ENCODE peak calls at places on chromosomes 4 and X, in five cellular contexts. D is SK-MEL-5; T is fibroblast of the conjunctiva; L is upper lobe of right lung; C is stimulated activated CD4-positive, alpha-beta T cell treated with anti-CD3 and anti-CD28 coated beads, Interleukin-4, amount 100 ng/mL, for 4 hours. N is an unnamed sample.

GRCh38 chr4:76306882-76307669 is 543 bp downstream of the STBD1 start:
- DNase-seq in D (no peak), T (peak), L (peak), C (peak), N (peak)

GRCh38 chr4:85860066-85860465 is 385.1 kb downstream of the ARHGAP24 start:
- DNase-seq in D (no peak), T (no peak), L (no peak), C (no peak), N (no peak)

GRCh38 chr4:186604124-186604627 is 48.8 kb upstream of the MTNR1A start:
- DNase-seq in D (no peak), T (no peak), L (no peak), C (no peak), N (no peak)

GRCh38 chr4:107034091-107034698 is 1.9 kb downstream of the DKK2 start:
- DNase-seq in D (peak), T (peak), L (peak), C (no peak), N (no peak)

GRCh38 chrX:30141966-30142365 is 73.4 kb upstream of the MAGEB2 start:
- DNase-seq in D (peak), T (peak), L (no peak), C (no peak), N (no peak)

GRCh38 chr4:15995826-15996225 is 32.9 kb upstream of the FGFBP2 start:
- DNase-seq in D (no peak), T (no peak), L (no peak), C (no peak), N (peak)

GRCh38 chr4:170990989-170991589 is 822.1 kb upstream of the GALNTL6 start:
- DNase-seq in D (peak), T (no peak), L (no peak), C (no peak), N (peak)

GRCh38 chr4:8836664-8837171 is 34.9 kb downstream of the HMX1 start:
- DNase-seq in D (no peak), T (no peak), L (peak), C (no peak), N (no peak)

GRCh38 chr4:79917246-79917645 is 155.8 kb downstream of the ANTXR2 start:
- DNase-seq in D (peak), T (peak), L (no peak), C (peak), N (peak)

GRCh38 chr4:178481564-178481963 is 1039.3 kb upstream of the AGA start:
- DNase-seq in D (no peak), T (no peak), L (no peak), C (no peak), N (no peak)

GRCh38 chr4:84582988-84583870 is at the start of gene CDS1:
- DNase-seq in D (no peak), T (no peak), L (peak), C (peak), N (peak)

GRCh38 chr4:13918110-13918509 is 290.6 kb upstream of the BOD1L1 start:
- DNase-seq in D (no peak), T (peak), L (no peak), C (no peak), N (peak)

GRCh38 chrX:129678176-129678880 is 23.6 kb upstream of the APLN start:
- DNase-seq in D (peak), T (no peak), L (peak), C (peak), N (peak)

N was measured in small intestine.